ENCODE peak calls at places on chromosomes 6 and 20, in four cellular contexts. I, Q, N and Z are unnamed samples.

GRCh38 chr20:15937179-15937578 is 636.1 kb downstream of the KIF16B start:
- DNase-seq in I (no peak), Q (no peak), N (no peak), Z (no peak)

GRCh38 chr6:13453771-13454251 is 33.6 kb downstream of the GFOD1 start:
- DNase-seq in I (peak; percentile 51), Q (no peak), N (no peak), Z (no peak)

GRCh38 chr20:9884061-9884460 is 45.2 kb upstream of the PAK5 start:
- DNase-seq in I (no peak), Q (no peak), N (no peak), Z (no peak)

GRCh38 chr6:35181933-35182612 is 31.7 kb upstream of the SCUBE3 start:
- DNase-seq in I (peak; percentile 92), Q (peak; percentile 49), N (peak; percentile 22), Z (no peak)

GRCh38 chr6:3076320-3076719 is 8.0 kb downstream of the RIPK1 start:
- DNase-seq in I (no peak), Q (no peak), N (no peak), Z (no peak)

GRCh38 chr20:34713194-34713943 is 9.2 kb downstream of the TP53INP2 start:
- DNase-seq in I (peak; percentile 99), Q (no peak), N (no peak), Z (no peak)

GRCh38 chr20:11001767-11002540 is 328.2 kb upstream of the JAG1 start:
- DNase-seq in I (peak; percentile 63), Q (peak; percentile 45), N (no peak), Z (no peak)

GRCh38 chr20:34947336-34947735 is 8.3 kb downstream of the GSS start:
- DNase-seq in I (no peak), Q (no peak), N (no peak), Z (no peak)

GRCh38 chr20:45088247-45088646 is 12.7 kb downstream of the KCNS1 start:
- DNase-seq in I (peak; percentile 66), Q (no peak), N (no peak), Z (no peak)

GRCh38 chr6:14596410-14596809 is 478.8 kb downstream of the CD83 start:
- DNase-seq in I (peak; percentile 97), Q (no peak), N (no peak), Z (no peak)

GRCh38 chr20:21352703-21353102 is 44.6 kb downstream of the NKX2-4 start:
- DNase-seq in I (peak; percentile 61), Q (no peak), N (no peak), Z (no peak)

GRCh38 chr6:34897708-34898107 is 8.7 kb downstream of the ANKS1A start:
- DNase-seq in I (no peak), Q (no peak), N (no peak), Z (no peak)

GRCh38 chr20:24406761-24407550 is 62.5 kb upstream of the SYNDIG1 start:
- DNase-seq in I (no peak), Q (no peak), N (no peak), Z (no peak)

GRCh38 chr6:163983601-163984445 is 569.3 kb downstream of the QKI start:
- DNase-seq in I (no peak), Q (no peak), N (no peak), Z (no peak)

GRCh38 chr20:35588397-35588796 is 27.2 kb upstream of the SPAG4 start:
- DNase-seq in I (no peak), Q (no peak), N (no peak), Z (no peak)

GRCh38 chr6:106692112-106692822 is 62.9 kb downstream of the QRSL1 start:
- DNase-seq in I (peak; percentile 38), Q (peak; percentile 27), N (peak; percentile 80), Z (no peak)

DNA sequence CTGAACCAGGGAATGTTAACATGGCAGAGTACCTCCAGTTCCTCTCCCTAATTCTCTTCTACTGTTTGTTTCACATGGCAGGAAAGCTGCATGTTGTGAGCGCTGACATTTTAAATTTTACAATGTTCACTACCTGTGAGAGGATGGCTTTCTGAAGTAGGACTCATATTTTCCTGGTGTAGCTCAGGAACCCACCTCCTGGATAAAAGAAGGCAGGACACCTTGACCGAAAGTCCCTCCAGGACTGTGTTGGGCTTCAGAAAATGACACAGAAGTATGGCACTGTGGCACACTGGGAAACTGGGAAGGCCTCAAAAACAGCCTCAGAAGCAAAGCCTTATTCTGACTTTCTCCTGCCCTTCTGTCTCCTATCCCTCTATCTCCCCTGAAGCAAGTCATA is 33.3 kb downstream of the PTPRK start:
- DNase-seq in I (no peak), Q (no peak), N (no peak), Z (no peak)
- TF ChIP-seq CTCF in I (peak; percentile 37), Q (no peak), N (no peak), Z (peak; percentile 47)

GRCh38 chr6:157221049-157221816 is 102.1 kb downstream of the TMEM242 start:
- DNase-seq in I (peak; percentile 80), Q (peak; percentile 82), N (peak; percentile 94), Z (peak; percentile 89)
- TF ChIP-seq CTCF in I (peak; percentile 15), Q (no peak), N (no peak), Z (peak; percentile 16)

DNA sequence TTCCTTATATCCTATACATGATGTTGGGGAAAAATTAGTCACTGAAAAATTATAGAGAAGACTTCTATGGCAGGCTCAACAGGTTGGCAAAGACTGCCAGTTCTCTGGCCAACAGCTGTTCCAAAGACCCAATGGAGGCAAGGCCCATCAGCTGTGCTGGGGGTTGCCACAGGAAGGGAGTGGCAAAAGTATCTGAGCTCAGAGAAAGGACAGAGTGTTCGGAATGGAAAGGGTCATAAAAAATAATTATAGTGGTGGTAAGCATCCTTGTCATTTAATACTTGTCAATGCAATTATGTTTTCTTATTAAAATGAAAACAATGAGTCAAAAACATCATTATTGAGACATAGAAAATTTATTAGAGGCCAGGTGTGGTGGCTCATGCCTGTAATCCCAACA is 36.1 kb downstream of the FASTKD5 start:
- DNase-seq in I (no peak), Q (no peak), N (no peak), Z (no peak)
- TF ChIP-seq CTCF in I (no peak), Q (no peak), N (no peak), Z (no peak)

DNA sequence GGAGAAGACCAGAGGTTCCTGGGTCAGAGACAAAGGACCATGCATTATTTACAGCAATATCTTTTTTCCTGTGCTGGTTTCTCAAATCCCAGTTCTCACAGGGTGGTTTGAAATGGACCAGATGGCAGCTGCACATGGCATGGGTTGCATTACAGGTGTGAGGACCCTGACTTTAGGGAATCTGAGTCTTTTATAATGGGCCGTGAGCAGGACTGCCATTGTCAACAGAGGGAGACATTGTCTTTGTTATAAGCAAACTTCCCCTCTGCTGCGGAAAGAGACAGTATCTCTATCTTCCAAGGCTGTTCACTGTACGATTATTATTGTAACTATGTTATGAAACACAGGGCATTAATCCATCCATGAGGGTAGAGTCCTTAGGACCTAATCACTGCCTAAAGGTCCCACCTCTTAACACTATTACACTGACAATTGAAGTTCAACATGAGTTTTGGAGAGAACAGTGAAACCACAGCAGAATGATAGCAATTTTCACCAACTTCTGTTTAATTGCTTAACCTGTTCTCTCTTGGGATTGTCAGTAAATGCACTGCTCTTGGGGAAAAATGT is 156.1 kb upstream of the AGPAT4 start:
- DNase-seq in I (peak; percentile 45), Q (no peak), N (no peak), Z (no peak)
- TF ChIP-seq CTCF in I (peak; percentile 37), Q (no peak), N (no peak), Z (no peak)